ENCODE peak calls at places on chromosomes 4 and X, in ten cellular contexts. R is fibroblast of villous mesenchyme, F is kidney epithelial cell, N is breast epithelium, C is pancreas, W is left lung, Q is adrenal gland, L is cardiac fibroblast, S is fibroblast of mammary gland, P is cardiac muscle cell. Y is an unnamed sample.

GRCh38 chr4:23929248-23929647 is 39.4 kb upstream of the PPARGC1A start:
- DNase-seq in S (no peak), P (peak; percentile 8), F (no peak), Q (no peak), C (no peak), W (no peak), L (no peak), N (no peak), R (no peak), Y (no peak)

GRCh38 chr4:10273030-10273429 is 156.4 kb upstream of the WDR1 start:
- DNase-seq in R (no peak), P (peak; percentile 78), Q (no peak), N (no peak), C (no peak), S (peak; percentile 5), L (peak; percentile 71), F (no peak), W (no peak), Y (no peak)

GRCh38 chr4:113499696-113500095 is 261.8 kb downstream of the CAMK2D start:
- DNase-seq in C (no peak), R (peak; percentile 46), W (no peak), L (peak; percentile 72), P (peak; percentile 65), N (no peak), S (peak; percentile 84), Q (no peak), F (peak; percentile 39), Y (no peak)

GRCh38 chr4:7512428-7512827 is 77.7 kb upstream of the PSAPL1 start:
- DNase-seq in P (no peak), S (no peak), L (no peak), W (no peak), C (no peak), R (no peak), N (no peak), F (no peak), Q (no peak), Y (no peak)

GRCh38 chr4:55238407-55238806 is 107.6 kb upstream of the SRD5A3 start:
- DNase-seq in F (no peak), S (no peak), L (no peak), Q (no peak), R (no peak), C (no peak), W (no peak), P (no peak), N (no peak), Y (no peak)

GRCh38 chr4:140012688-140013087 is 141.3 kb downstream of the MAML3 start:
- DNase-seq in S (peak; percentile 86), C (peak; percentile 64), F (peak; percentile 21), W (no peak), R (peak; percentile 83), P (peak; percentile 75), L (peak; percentile 74), N (no peak), Q (peak; percentile 66), Y (no peak)

GRCh38 chrX:101257448-101258259 is 33.5 kb downstream of the TAF7L start:
- DNase-seq in S (peak; percentile 64), L (peak; percentile 3), R (peak; percentile 11), F (no peak), Q (no peak), P (peak; percentile 1), C (no peak), N (no peak), W (no peak), Y (no peak)

GRCh38 chrX:136168929-136169735 is 21.8 kb downstream of the FHL1 start:
- DNase-seq in C (no peak), Q (peak; percentile 64), F (peak; percentile 61), L (peak; percentile 91), W (no peak), N (no peak), P (peak; percentile 83), R (peak; percentile 95), S (peak; percentile 94), Y (no peak)

GRCh38 chr4:173318648-173319211 is 15.4 kb downstream of the HMGB2 start:
- DNase-seq in C (no peak), W (no peak), L (peak; percentile 75), Q (no peak), F (no peak), S (peak; percentile 70), R (peak; percentile 63), P (peak; percentile 72), N (no peak), Y (no peak)

GRCh38 chrX:41033299-41033698 is 51.9 kb upstream of the USP9X start:
- DNase-seq in F (no peak), Q (no peak), C (no peak), L (no peak), W (no peak), R (no peak), S (peak; percentile 30), P (no peak), N (no peak), Y (no peak)

GRCh38 chr4:4401049-4401448 is 14.1 kb downstream of the NSG1 start:
- DNase-seq in Q (no peak), L (no peak), C (no peak), R (no peak), W (no peak), F (no peak), N (no peak), P (no peak), S (no peak), Y (no peak)

GRCh38 chr4:178136736-178137345 is 694.6 kb upstream of the AGA start:
- DNase-seq in W (no peak), C (no peak), N (no peak), L (no peak), Q (no peak), F (no peak), R (no peak), P (no peak), S (no peak), Y (no peak)

GRCh38 chr4:157151711-157152110 is 68.8 kb upstream of the GRIA2 start:
- DNase-seq in N (no peak), C (no peak), Q (no peak), R (peak; percentile 35), S (peak; percentile 75), P (peak; percentile 2), L (peak; percentile 10), W (no peak), F (no peak), Y (no peak)

GRCh38 chrX:74453178-74453577 is 31.9 kb downstream of the SLC16A2 start:
- DNase-seq in N (no peak), F (no peak), L (no peak), Q (no peak), C (no peak), W (no peak), R (no peak), S (no peak), P (no peak), Y (no peak)

GRCh38 chrX:74464722-74465121 is 43.4 kb downstream of the SLC16A2 start:
- DNase-seq in F (no peak), N (no peak), W (no peak), C (no peak), Q (no peak), P (no peak), L (no peak), R (no peak), S (no peak), Y (no peak)

GRCh38 chrX:74461384-74461783 is 40.1 kb downstream of the SLC16A2 start:
- DNase-seq in R (no peak), L (no peak), P (no peak), C (no peak), N (no peak), S (no peak), F (no peak), W (no peak), Q (peak; percentile 16), Y (no peak)

DNA sequence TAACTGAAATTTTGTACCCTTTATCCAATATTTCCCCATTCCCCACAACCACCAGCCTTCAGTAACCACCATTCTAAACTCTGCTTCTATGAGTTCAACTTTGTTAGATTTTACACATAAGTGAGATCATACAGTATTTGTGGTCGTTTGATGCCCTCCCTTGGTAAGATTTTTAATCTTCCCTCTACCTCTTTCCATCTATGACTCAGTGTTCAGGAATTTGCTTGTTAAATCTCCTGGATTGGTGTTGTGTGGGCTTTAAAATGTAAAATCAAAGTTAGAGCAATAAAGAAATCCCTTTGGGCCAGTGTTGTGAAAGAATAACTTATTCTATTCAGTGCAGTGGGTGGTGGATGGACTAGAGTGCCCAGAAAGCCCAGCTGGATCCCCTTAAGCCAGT is 37.4 kb downstream of the SLC16A2 start:
- DNase-seq in S (peak; percentile 77), F (peak; percentile 18), Q (no peak), N (no peak), R (peak; percentile 60), C (no peak), L (peak; percentile 69), P (peak; percentile 72), W (no peak), Y (no peak)
- TF ChIP-seq CTCF in S (no peak), F (no peak), Q (no peak), N (no peak), R (no peak), C (no peak), L (no peak), P (no peak), W (no peak), Y (no peak)

DNA sequence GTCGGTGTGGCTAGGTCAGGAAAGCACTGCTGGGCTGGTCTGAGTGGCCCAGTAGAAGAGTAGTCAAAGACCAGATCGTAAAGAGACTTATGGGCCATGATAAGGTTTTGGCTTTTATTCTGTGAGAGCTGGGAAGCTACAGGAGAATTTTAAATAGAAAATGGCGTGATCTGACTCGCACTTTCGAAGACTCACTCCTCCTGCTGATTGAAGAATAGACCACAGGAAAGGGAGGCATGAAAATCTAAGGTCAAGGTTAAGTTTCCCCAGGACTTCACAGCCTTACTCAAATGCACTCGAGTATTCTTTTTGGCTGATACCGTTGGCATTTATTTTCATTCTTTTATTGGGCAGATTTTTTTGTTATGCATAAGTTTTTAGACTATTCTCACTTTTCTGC is 231.4 kb upstream of the ANKRD50 start:
- DNase-seq in Q (no peak), F (no peak), R (no peak), N (no peak), W (no peak), S (no peak), P (no peak), L (no peak), C (no peak), Y (no peak)
- TF ChIP-seq CTCF in Q (no peak), F (no peak), R (no peak), N (no peak), W (no peak), S (no peak), P (no peak), L (no peak), C (no peak), Y (no peak)

GRCh38 chr4:34432706-34433105 is 1811.6 kb downstream of the ARAP2 start:
- DNase-seq in F (no peak), N (no peak), S (no peak), Q (no peak), C (no peak), R (no peak), P (no peak), W (no peak), L (no peak), Y (no peak)
- TF ChIP-seq CTCF in F (no peak), N (no peak), S (no peak), Q (no peak), C (no peak), R (no peak), P (no peak), W (no peak), L (no peak), Y (no peak)

GRCh38 chrX:46959985-46960700 is 47.9 kb downstream of the JADE3 start:
- DNase-seq in F (no peak), R (no peak), N (no peak), S (no peak), C (no peak), Q (no peak), L (no peak), P (no peak), W (no peak), Y (no peak)
- TF ChIP-seq CTCF in F (no peak), R (no peak), N (no peak), S (no peak), C (no peak), Q (no peak), L (no peak), P (no peak), W (no peak), Y (no peak)

Y was measured in activated B cell treated with CpG ODN at 0.5 μM for 24 hours.